ENCODE peak calls at places on chromosomes 2 and 18, in ten cellular contexts. W, E, S, J, B, R, D, N, L and I are unnamed samples.

GRCh38 chr18:71398530-71398929 is 1109.7 kb downstream of the SOCS6 start:
- DNase-seq in W (no peak), E (no peak), S (no peak), J (no peak), B (no peak), R (no peak), D (peak), N (peak), L (no peak), I (no peak)

GRCh38 chr2:199464614-199465352 is 7.0 kb upstream of the SATB2 start:
- DNase-seq in W (no peak), E (no peak), S (no peak), J (no peak), B (no peak), R (no peak), D (peak), N (no peak), L (no peak), I (no peak)

GRCh38 chr2:168501456-168502065 is 45.5 kb downstream of the CERS6 start:
- DNase-seq in W (no peak), E (no peak), S (no peak), J (no peak), B (no peak), R (no peak), D (no peak), N (no peak), L (no peak), I (no peak)

GRCh38 chr2:71531522-71532047 is 78.2 kb downstream of the DYSF start:
- DNase-seq in W (no peak), E (peak), S (no peak), J (no peak), B (no peak), R (no peak), D (no peak), N (peak), L (no peak), I (no peak)

GRCh38 chr2:25103287-25103871 is 61.5 kb downstream of the EFR3B start:
- DNase-seq in W (no peak), E (peak), S (no peak), J (no peak), B (no peak), R (peak), D (no peak), N (no peak), L (no peak), I (no peak)

GRCh38 chr2:50769416-50769815 is 262.5 kb downstream of the NRXN1 start:
- DNase-seq in W (no peak), E (no peak), S (no peak), J (no peak), B (no peak), R (no peak), D (no peak), N (no peak), L (no peak), I (no peak)

GRCh38 chr18:37085362-37085761 is 256.4 kb downstream of the KIAA1328 start:
- DNase-seq in W (no peak), E (no peak), S (no peak), J (no peak), B (no peak), R (no peak), D (no peak), N (no peak), L (no peak), I (no peak)

GRCh38 chr18:23134780-23135678 is at the start of gene CABLES1:
- DNase-seq in W (peak), E (peak), S (peak), J (peak), B (no peak), R (peak), D (peak), N (peak), L (peak), I (peak)

GRCh38 chr18:79200546-79201268 is 131.5 kb downstream of the ATP9B start:
- DNase-seq in W (peak), E (peak), S (peak), J (peak), B (no peak), R (peak), D (peak), N (no peak), L (no peak), I (no peak)

GRCh38 chr2:203328735-203329549 is 748 bp downstream of the ABI2 start:
- DNase-seq in W (peak), E (peak), S (no peak), J (peak), B (no peak), R (peak), D (peak), N (peak), L (peak), I (peak)

GRCh38 chr2:74730530-74730929 is 76.5 kb downstream of the SEMA4F start:
- DNase-seq in W (no peak), E (no peak), S (no peak), J (no peak), B (no peak), R (no peak), D (no peak), N (no peak), L (no peak), I (no peak)

GRCh38 chr2:18001671-18002070 is 123.2 kb downstream of the KCNS3 start:
- DNase-seq in W (no peak), E (no peak), S (no peak), J (no peak), B (no peak), R (no peak), D (no peak), N (no peak), L (no peak), I (no peak)

GRCh38 chr2:69113627-69114026 is 100.6 kb downstream of the ANTXR1 start:
- DNase-seq in W (no peak), E (peak), S (no peak), J (no peak), B (no peak), R (no peak), D (no peak), N (no peak), L (no peak), I (no peak)

GRCh38 chr2:26459991-26460612 is 17.8 kb downstream of the OTOF start:
- DNase-seq in W (no peak), E (no peak), S (no peak), J (no peak), B (no peak), R (no peak), D (no peak), N (no peak), L (no peak), I (no peak)

GRCh38 chr2:70697603-70698383 is 70.2 kb downstream of the ADD2 start:
- DNase-seq in W (no peak), E (no peak), S (no peak), J (no peak), B (no peak), R (no peak), D (no peak), N (no peak), L (no peak), I (peak)

GRCh38 chr2:152813381-152813780 is 95.0 kb downstream of the ARL6IP6 start:
- DNase-seq in W (no peak), E (no peak), S (no peak), J (no peak), B (no peak), R (no peak), D (no peak), N (no peak), L (no peak), I (no peak)

GRCh38 chr2:36371070-36371962 is 15.7 kb downstream of the CRIM1 start:
- DNase-seq in W (no peak), E (peak), S (no peak), J (no peak), B (no peak), R (no peak), D (no peak), N (peak), L (no peak), I (no peak)

GRCh38 chr2:150042844-150043503 is 444.5 kb downstream of the RND3 start:
- DNase-seq in W (peak), E (no peak), S (no peak), J (no peak), B (no peak), R (no peak), D (no peak), N (no peak), L (no peak), I (no peak)

GRCh38 chr2:85470850-85471800 is 52.6 kb downstream of the SH2D6 start:
- DNase-seq in W (peak), E (no peak), S (no peak), J (no peak), B (no peak), R (peak), D (peak), N (peak), L (no peak), I (no peak)

GRCh38 chr2:143182649-143183048 is 53.4 kb downstream of the ARHGAP15 start:
- DNase-seq in W (no peak), E (no peak), S (no peak), J (no peak), B (no peak), R (no peak), D (no peak), N (no peak), L (no peak), I (no peak)

GRCh38 chr2:189293164-189293563 is 113.6 kb upstream of the COL5A2 start:
- DNase-seq in W (no peak), E (peak), S (no peak), J (no peak), B (no peak), R (no peak), D (no peak), N (no peak), L (no peak), I (no peak)

GRCh38 chr2:72794572-72794971 is 31.3 kb downstream of the EXOC6B start:
- DNase-seq in W (no peak), E (no peak), S (no peak), J (no peak), B (no peak), R (no peak), D (no peak), N (no peak), L (no peak), I (no peak)

GRCh38 chr2:197909377-197909776 is 105.0 kb downstream of the PLCL1 start:
- DNase-seq in W (no peak), E (peak), S (no peak), J (no peak), B (no peak), R (no peak), D (no peak), N (peak), L (no peak), I (no peak)

DNA sequence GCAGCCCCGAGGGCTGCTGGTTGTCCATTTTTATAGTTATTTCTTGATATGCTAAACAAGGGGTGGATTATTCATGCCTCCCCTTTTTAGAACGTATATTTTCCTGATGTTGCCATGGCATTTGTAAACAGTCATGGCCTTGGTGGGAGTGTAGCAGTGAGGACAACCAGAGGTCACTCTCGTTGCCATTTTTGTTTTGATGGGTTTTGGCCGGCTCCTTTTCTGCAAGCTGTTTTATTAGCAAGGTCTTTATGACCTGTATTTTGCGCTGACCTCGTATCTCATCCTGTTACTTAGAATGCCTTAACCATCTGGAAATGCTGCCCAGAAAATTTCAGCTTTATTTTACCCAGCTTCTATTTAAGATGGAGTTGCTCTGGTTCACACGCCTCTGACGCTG is 825.8 kb upstream of the CDH2 start:
- DNase-seq in W (no peak), E (no peak), S (no peak), J (no peak), B (no peak), R (no peak), D (no peak), N (no peak), L (no peak), I (no peak)
- TF ChIP-seq CTCF in W (no peak), E (no peak), S (no peak), J (no peak), B (no peak), R (no peak), D (no peak), N (no peak), L (no peak), I (no peak)

DNA sequence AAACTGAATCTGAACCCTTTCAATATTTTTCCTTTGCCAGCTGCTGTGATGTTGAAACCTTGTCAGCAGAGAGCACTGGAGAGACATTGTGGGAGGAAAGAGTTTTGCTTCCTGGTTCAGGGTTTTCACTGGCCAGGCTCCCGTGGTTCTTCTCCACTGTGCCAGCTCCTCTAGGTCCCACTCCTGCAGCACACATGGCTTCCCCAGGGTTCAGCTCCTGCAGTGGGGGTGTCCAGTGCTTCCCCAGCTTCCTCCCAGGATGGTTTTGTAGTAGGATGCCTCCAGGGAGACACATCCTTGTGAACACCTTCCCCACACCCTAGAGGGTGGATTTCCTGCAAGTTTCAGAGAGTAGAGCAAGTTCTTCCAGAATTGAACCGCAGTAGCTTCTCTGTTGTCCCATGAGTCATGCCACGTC is 24.0 kb upstream of the SULT1C3 start:
- DNase-seq in W (peak), E (peak), S (no peak), J (peak), B (no peak), R (no peak), D (peak), N (peak), L (no peak), I (no peak)
- TF ChIP-seq CTCF in W (peak), E (peak), S (peak), J (peak), B (no peak), R (no peak), D (peak), N (no peak), L (no peak), I (peak)

GRCh38 chr2:64914247-64914646 is 75.0 kb upstream of the SLC1A4 start:
- DNase-seq in W (no peak), E (no peak), S (no peak), J (no peak), B (no peak), R (no peak), D (no peak), N (no peak), L (no peak), I (no peak)

GRCh38 chr2:64915510-64915900 is 73.7 kb upstream of the SLC1A4 start:
- DNase-seq in W (no peak), E (peak), S (no peak), J (no peak), B (no peak), R (no peak), D (no peak), N (no peak), L (no peak), I (no peak)

GRCh38 chr2:64910972-64911433 is 78.2 kb upstream of the SLC1A4 start:
- DNase-seq in W (no peak), E (no peak), S (no peak), J (no peak), B (no peak), R (no peak), D (no peak), N (no peak), L (no peak), I (no peak)

GRCh38 chr2:64914735-64915509 is 74.3 kb upstream of the SLC1A4 start:
- DNase-seq in W (no peak), E (peak), S (no peak), J (peak), B (no peak), R (no peak), D (no peak), N (no peak), L (no peak), I (no peak)

GRCh38 chr2:64913357-64913869 is 75.8 kb upstream of the SLC1A4 start:
- DNase-seq in W (no peak), E (no peak), S (no peak), J (no peak), B (no peak), R (no peak), D (peak), N (peak), L (no peak), I (no peak)
- TF ChIP-seq CTCF in W (no peak), E (no peak), S (peak), J (peak), B (peak), R (no peak), D (no peak), N (peak), L (no peak), I (peak)

DNA sequence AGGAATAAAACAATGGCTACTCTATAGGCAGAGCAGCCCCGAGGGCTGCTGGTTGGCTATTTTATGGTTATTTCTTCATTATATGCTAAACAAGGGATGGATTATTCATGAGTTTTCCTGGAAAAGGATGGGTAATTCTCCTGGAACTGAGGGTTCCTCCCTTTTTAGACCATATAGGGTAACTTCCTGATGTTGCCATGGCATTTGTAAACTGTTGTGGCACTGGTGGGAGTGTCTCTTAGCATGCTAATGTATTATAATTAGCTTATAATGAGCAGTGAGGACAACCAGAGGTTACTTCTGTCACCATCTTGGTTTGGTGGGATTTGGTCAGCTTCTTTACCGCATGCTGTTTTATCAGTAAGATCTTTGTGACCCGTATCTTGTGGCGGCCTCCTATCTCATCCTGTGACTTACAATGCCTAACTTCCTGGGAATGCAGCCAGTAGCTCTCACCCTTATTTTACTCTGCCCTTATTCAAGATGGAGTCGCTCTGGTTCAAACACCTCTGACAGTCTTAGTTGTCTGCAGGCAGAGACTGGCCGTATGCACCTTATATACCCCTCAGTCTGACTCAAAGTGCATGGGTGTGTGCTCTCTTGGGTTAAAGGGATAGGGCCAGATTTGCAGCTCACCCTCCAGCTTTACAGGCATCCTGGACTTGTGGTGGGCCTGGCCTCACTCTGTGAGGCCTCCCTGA is 57.7 kb downstream of the HAUS1 start:
- DNase-seq in W (no peak), E (no peak), S (no peak), J (no peak), B (no peak), R (no peak), D (no peak), N (no peak), L (no peak), I (no peak)
- TF ChIP-seq CTCF in W (no peak), E (no peak), S (no peak), J (no peak), B (no peak), R (no peak), D (no peak), N (no peak), L (no peak), I (no peak)

DNA sequence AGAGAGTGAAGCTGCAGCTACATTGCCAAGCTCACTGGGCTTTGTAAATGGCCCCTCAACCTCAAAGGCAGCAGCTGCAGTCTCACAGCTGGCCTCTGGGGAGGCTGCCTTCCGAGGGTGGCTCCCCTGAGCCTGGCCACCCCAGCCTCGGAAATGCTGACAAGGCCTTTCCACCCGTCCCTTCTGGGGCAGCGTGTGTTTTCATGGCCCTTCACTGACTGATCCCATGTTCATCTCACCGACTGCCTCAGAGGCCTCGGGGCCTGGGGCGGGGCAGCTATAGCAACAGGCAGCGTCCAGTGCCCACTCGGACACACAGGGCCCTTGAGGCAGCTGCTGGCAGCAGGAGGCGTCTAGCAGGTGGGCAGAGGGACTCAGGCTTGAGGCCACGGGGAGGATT is 149.6 kb downstream of the GLI2 start:
- DNase-seq in W (no peak), E (no peak), S (no peak), J (no peak), B (no peak), R (no peak), D (no peak), N (no peak), L (no peak), I (no peak)
- TF ChIP-seq CTCF in W (no peak), E (peak), S (peak), J (no peak), B (no peak), R (no peak), D (no peak), N (no peak), L (no peak), I (peak)

DNA sequence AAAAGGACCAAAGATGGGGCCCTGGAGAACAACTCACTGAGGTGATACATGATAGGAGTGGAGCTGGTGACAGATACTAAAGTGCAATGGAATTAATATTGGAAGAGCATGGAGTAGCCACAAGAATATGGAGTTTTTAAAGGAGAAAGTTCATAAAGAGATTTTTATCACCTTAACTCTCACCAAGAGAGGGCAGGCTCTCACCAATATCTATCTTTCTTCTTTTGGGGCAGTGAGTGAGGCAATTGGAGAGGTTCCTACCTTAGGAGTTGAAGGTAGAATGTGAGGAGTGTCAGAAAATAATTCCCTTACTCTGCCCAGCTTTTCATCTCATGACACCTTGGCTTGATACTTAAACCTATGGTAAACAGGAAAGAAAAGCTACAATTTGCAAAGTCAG is 233.7 kb upstream of the CWC22 start:
- DNase-seq in W (no peak), E (peak), S (no peak), J (no peak), B (no peak), R (no peak), D (peak), N (peak), L (no peak), I (no peak)
- TF ChIP-seq CTCF in W (no peak), E (peak), S (peak), J (no peak), B (no peak), R (no peak), D (no peak), N (peak), L (no peak), I (peak)